ENCODE peak calls at places on chromosomes 7 and 10, in seven cellular contexts. F is SK-N-SH, P is lower lobe of right lung, X is tibial artery, S is BE2C, L is activated B cell treated with CpG ODN at 0.5 μM for 24 hours, U is CD14-positive monocyte. K is an unnamed sample.

GRCh38 chr10:33122014-33122788 is 164.2 kb upstream of the ITGB1 start:
- DNase-seq in F (no peak), P (no peak), X (no peak), S (no peak), L (no peak), U (no peak), K (no peak)

GRCh38 chr10:29305031-29305335 is 16.1 kb downstream of the LYZL1 start:
- DNase-seq in F (no peak), P (no peak), X (no peak), S (no peak), L (no peak), U (no peak), K (no peak)

GRCh38 chr10:5876181-5876768 is 13.4 kb downstream of the ANKRD16 start:
- DNase-seq in F (peak), P (no peak), X (no peak), S (peak), L (no peak), U (no peak), K (no peak)

GRCh38 chr7:18859331-18859730 is 258.1 kb downstream of the TWIST1 start:
- DNase-seq in F (no peak), P (no peak), X (no peak), S (no peak), L (no peak), U (no peak), K (no peak)

GRCh38 chr10:49500420-49500819 is 38.5 kb downstream of the ERCC6 start:
- DNase-seq in F (no peak), P (no peak), X (no peak), S (no peak), L (no peak), U (no peak), K (no peak)

GRCh38 chr7:80721880-80722595 is 83.6 kb downstream of the CD36 start:
- DNase-seq in F (no peak), P (peak), X (peak), S (no peak), L (no peak), U (peak), K (no peak)

GRCh38 chr10:72509951-72510350 is 115.9 kb downstream of the MICU1 start:
- DNase-seq in F (no peak), P (no peak), X (no peak), S (no peak), L (no peak), U (no peak), K (no peak)

GRCh38 chr7:133016629-133017028 is 65.3 kb downstream of the CHCHD3 start:
- DNase-seq in F (no peak), P (no peak), X (no peak), S (no peak), L (no peak), U (no peak), K (no peak)

GRCh38 chr7:88243345-88243909 is 23.6 kb upstream of the SRI start:
- DNase-seq in F (peak), P (no peak), X (no peak), S (no peak), L (no peak), U (no peak), K (no peak)

GRCh38 chr10:34962866-34963265 is 127.3 kb downstream of the CUL2 start:
- DNase-seq in F (no peak), P (no peak), X (no peak), S (no peak), L (no peak), U (no peak), K (no peak)

GRCh38 chr10:118594392-118595063 is 920 bp downstream of the PRLHR start:
- DNase-seq in F (peak), P (peak), X (peak), S (peak), L (no peak), U (no peak), K (peak)

GRCh38 chr10:69057261-69057950 is 30.5 kb upstream of the SRGN start:
- DNase-seq in F (no peak), P (peak), X (peak), S (no peak), L (no peak), U (peak), K (no peak)

GRCh38 chr10:59019603-59020002 is 156.8 kb upstream of the PHYHIPL start:
- DNase-seq in F (no peak), P (no peak), X (no peak), S (no peak), L (no peak), U (no peak), K (no peak)

GRCh38 chr7:4461511-4461910 is 220.6 kb upstream of the FOXK1 start:
- DNase-seq in F (no peak), P (no peak), X (no peak), S (no peak), L (no peak), U (no peak), K (no peak)

GRCh38 chr10:101569838-101570763 is 18.0 kb downstream of the POLL start:
- DNase-seq in F (peak), P (peak), X (peak), S (peak), L (peak), U (peak), K (peak)

GRCh38 chr7:121032645-121033460 is 44.3 kb downstream of the CPED1 start:
- DNase-seq in F (no peak), P (no peak), X (no peak), S (no peak), L (no peak), U (no peak), K (no peak)

GRCh38 chr7:20783716-20784310 is 2.9 kb downstream of the SP8 start:
- DNase-seq in F (peak), P (no peak), X (no peak), S (no peak), L (no peak), U (no peak), K (peak)

GRCh38 chr10:109183366-109183765 is 739.9 kb downstream of the XPNPEP1 start:
- DNase-seq in F (no peak), P (no peak), X (no peak), S (no peak), L (no peak), U (no peak), K (no peak)

GRCh38 chr10:53298443-53298842 is 525.9 kb upstream of the MBL2 start:
- DNase-seq in F (no peak), P (no peak), X (no peak), S (no peak), L (no peak), U (no peak), K (no peak)
- TF ChIP-seq CTCF in F (no peak), P (no peak), X (no peak), S (peak), L (no peak), U (no peak), K (no peak)

GRCh38 chr10:43078175-43078985 is 1.5 kb downstream of the RET start:
- DNase-seq in F (peak), P (no peak), X (no peak), S (no peak), L (no peak), U (no peak), K (no peak)
- TF ChIP-seq CTCF in F (no peak), P (no peak), X (no peak), S (no peak), L (no peak), U (no peak), K (no peak)

GRCh38 chr7:43943702-43944187 is 17.5 kb downstream of the UBE2D4 start:
- DNase-seq in F (no peak), P (no peak), X (no peak), S (no peak), L (no peak), U (no peak), K (no peak)

GRCh38 chr7:43944286-43944685 is 18.1 kb downstream of the UBE2D4 start:
- DNase-seq in F (no peak), P (no peak), X (no peak), S (no peak), L (no peak), U (no peak), K (no peak)

GRCh38 chr7:43937444-43937843 is 11.2 kb downstream of the UBE2D4 start:
- DNase-seq in F (peak), P (no peak), X (no peak), S (peak), L (no peak), U (no peak), K (no peak)

GRCh38 chr7:43938892-43939482 is 12.8 kb downstream of the UBE2D4 start:
- DNase-seq in F (no peak), P (no peak), X (no peak), S (no peak), L (no peak), U (no peak), K (no peak)

DNA sequence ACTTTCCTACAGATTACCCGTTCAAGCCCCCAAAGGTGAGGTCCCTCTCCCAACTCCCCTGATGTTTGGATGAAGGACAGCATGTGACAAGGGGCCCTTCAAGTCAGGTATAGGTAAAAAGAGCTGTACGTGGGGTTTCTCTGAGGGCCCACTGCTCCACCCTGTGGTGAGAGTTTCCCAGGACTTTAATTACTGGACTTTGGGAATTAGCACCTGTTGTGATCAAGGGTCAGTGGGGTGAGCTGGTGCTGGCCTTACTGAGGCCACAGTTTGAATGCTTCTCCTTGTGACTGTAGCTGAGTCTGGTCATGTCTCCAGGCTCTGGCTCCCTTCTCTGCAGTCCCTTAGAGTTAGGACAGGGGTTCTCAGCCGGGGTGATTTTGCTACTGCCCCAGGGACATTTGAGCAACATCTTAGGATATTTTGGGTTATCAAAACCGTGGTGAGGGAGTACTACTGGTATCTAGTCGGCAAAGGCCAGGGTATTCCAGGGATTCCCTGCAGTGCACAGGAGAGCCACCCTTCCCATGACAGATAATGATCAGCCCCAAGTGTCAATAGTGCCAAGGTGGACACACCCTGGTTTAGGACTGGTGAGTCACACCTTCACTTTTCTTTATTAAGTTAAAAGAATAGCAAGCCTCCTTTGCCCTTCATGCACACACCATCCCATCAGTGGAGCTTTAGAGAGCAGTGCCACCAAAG is 16.9 kb downstream of the UBE2D4 start:
- DNase-seq in F (no peak), P (no peak), X (no peak), S (no peak), L (no peak), U (no peak), K (no peak)
- TF ChIP-seq CTCF in F (peak), P (no peak), X (no peak), S (peak), L (no peak), U (no peak), K (no peak)

DNA sequence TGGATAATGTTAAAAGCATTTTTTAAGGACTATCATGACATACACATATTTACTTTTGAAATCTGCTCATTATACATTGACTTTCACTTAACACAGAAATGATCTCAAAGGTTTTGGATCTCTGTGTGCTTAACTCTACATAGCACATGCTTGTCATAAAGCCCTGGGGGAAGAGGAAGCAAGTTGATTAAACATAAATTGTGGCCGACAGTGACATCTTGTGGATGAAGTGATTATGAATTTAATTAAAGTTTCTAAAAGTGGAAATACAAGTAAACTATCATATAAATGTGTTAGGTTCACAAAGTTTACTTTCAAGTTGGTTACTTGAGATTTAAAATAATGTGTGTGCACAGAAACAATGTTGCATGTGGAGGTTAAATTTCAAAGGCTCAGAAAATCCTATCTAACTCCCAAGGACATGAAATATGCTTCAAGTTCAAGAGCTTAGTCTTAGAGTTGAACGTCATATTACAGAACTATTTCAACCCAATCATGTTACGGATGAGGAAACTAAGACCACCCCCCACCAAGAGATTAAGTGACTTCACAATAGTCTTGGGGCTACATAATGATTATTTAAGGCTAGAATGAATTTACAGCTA is 1247.8 kb downstream of the GATA3 start:
- DNase-seq in F (no peak), P (no peak), X (no peak), S (peak), L (no peak), U (no peak), K (no peak)
- TF ChIP-seq CTCF in F (peak), P (peak), X (peak), S (peak), L (peak), U (peak), K (peak)

GRCh38 chr7:1268866-1269265 is 36.2 kb downstream of the UNCX start:
- DNase-seq in F (no peak), P (no peak), X (no peak), S (no peak), L (no peak), U (no peak), K (no peak)
- TF ChIP-seq CTCF in F (no peak), P (no peak), X (no peak), S (no peak), L (no peak), U (no peak), K (no peak)

GRCh38 chr10:78758176-78758575 is 310.6 kb upstream of the ZMIZ1 start:
- DNase-seq in F (no peak), P (no peak), X (no peak), S (no peak), L (no peak), U (no peak), K (no peak)

GRCh38 chr10:78755877-78756455 is 312.8 kb upstream of the ZMIZ1 start:
- DNase-seq in F (no peak), P (no peak), X (no peak), S (no peak), L (no peak), U (no peak), K (no peak)

GRCh38 chr10:78755075-78755695 is 313.6 kb upstream of the ZMIZ1 start:
- DNase-seq in F (peak), P (no peak), X (no peak), S (no peak), L (no peak), U (no peak), K (no peak)

GRCh38 chr10:78757542-78757941 is 311.2 kb upstream of the ZMIZ1 start:
- DNase-seq in F (no peak), P (no peak), X (no peak), S (peak), L (no peak), U (no peak), K (peak)

DNA sequence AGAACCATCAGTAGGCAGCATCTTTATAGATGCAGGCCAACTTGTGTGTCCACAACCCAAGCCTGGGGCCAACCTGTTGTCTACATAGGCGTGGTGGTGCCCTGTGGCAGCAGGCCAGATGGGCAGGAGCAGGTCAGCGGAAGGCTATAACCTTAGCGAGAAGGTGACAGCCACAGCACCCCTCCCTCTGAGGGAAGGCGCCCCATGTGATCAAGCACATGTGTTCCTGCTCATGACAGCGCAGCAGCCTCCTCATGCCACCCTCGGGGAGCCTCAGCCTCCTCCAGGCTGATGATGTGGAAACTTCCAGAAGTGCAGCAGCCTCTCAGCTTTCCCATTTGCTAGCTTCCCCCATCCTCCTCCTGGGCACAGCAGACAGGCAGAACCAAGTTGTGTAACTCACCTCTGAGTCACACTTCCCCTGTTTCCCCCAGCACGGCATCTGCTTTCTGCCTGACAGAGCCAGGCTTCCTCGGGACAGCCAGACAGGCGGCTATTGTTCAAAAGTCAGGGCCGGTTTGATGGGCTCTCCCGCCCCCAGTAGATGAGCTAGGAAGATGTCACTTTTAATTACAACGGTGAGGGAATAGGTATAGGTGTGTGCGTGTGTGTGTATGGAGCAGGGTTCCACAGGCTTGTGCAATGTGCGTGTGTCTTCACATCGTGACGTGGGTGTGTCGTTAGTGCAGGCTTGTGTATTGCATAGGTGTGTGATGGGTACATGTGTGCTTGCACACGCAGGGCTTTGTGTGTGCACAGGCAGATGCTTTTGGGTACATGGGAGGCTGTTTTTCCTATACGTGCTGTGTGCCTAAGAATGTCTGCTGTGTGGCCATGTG is 311.9 kb upstream of the ZMIZ1 start:
- DNase-seq in F (no peak), P (peak), X (peak), S (peak), L (no peak), U (peak), K (no peak)
- TF ChIP-seq CTCF in F (peak), P (no peak), X (peak), S (no peak), L (no peak), U (no peak), K (no peak)

K was measured in glutamatergic neuron.